ENCODE peak calls at places on chromosome 22, in four cellular contexts. U is stomach, N is K562, E is right lobe of liver. B is an unnamed sample.
A peak's percentile ranks its signal among the peaks of the same experiment; 100 is the strongest.

GRCh38 chr22:44752285-44753188 is at the start of gene ARHGAP8:
- DNase-seq in U (peak; percentile 60), N (peak; percentile 80), E (no peak), B (peak; percentile 82)

GRCh38 chr22:41772645-41773044 is 27.8 kb upstream of the CCDC134 start:
- DNase-seq in U (no peak), N (no peak), E (no peak), B (no peak)

GRCh38 chr22:24977370-24978230 is 25.1 kb downstream of the KIAA1671 start:
- DNase-seq in U (no peak), N (no peak), E (peak; percentile 58), B (peak; percentile 26)

GRCh38 chr22:41642711-41643110 is 21.6 kb downstream of the XRCC6 start:
- DNase-seq in U (no peak), N (no peak), E (no peak), B (no peak)

GRCh38 chr22:49462291-49462690 is 365.4 kb downstream of the BRD1 start:
- DNase-seq in U (no peak), N (no peak), E (no peak), B (no peak)

GRCh38 chr22:41603873-41604332 is 14.3 kb upstream of the PMM1 start:
- DNase-seq in U (no peak), N (peak; percentile 52), E (no peak), B (no peak)

GRCh38 chr22:45263790-45264269 is 20.9 kb upstream of the UPK3A start:
- DNase-seq in U (peak; percentile 78), N (peak; percentile 58), E (peak; percentile 86), B (peak; percentile 76)

GRCh38 chr22:44823806-44824205 is 71.4 kb downstream of the ARHGAP8 start:
- DNase-seq in U (no peak), N (no peak), E (no peak), B (no peak)

GRCh38 chr22:44721206-44721605 is 19.2 kb downstream of the PRR5 start:
- DNase-seq in U (no peak), N (no peak), E (no peak), B (no peak)

GRCh38 chr22:48953103-48953720 is 874.5 kb downstream of the BRD1 start:
- DNase-seq in U (no peak), N (no peak), E (no peak), B (no peak)

GRCh38 chr22:40721266-40721665 is 42.0 kb downstream of the MCHR1 start:
- DNase-seq in U (no peak), N (no peak), E (no peak), B (no peak)

GRCh38 chr22:16695261-16695660 is 102.7 kb upstream of the CCT8L2 start:
- DNase-seq in U (no peak), N (no peak), E (no peak), B (no peak)

GRCh38 chr22:31142285-31142684 is 2.0 kb upstream of the PLA2G3 start:
- DNase-seq in U (no peak), N (no peak), E (no peak), B (no peak)

GRCh38 chr22:19169002-19169946 is 9.3 kb downstream of the SLC25A1 start:
- DNase-seq in U (no peak), N (peak; percentile 89), E (no peak), B (no peak)

GRCh38 chr22:39204216-39204615 is 40.6 kb downstream of the PDGFB start:
- DNase-seq in U (no peak), N (peak; percentile 2), E (no peak), B (no peak)

GRCh38 chr22:47457021-47457420 is 694.6 kb downstream of the TBC1D22A start:
- DNase-seq in U (no peak), N (no peak), E (no peak), B (no peak)
- H3K9me3 ChIP-seq in U (peaks cover 21% of the 10 kb centered on the region), N (no peaks in the 10 kb centered on the region), E (no peaks in the 10 kb centered on the region), B (no peaks in the 10 kb centered on the region)

GRCh38 chr22:23187201-23187600 is 6.9 kb downstream of the BCR start:
- DNase-seq in U (no peak), N (peak; percentile 94), E (no peak), B (no peak)

GRCh38 chr22:23184100-23184763 is 3.9 kb downstream of the BCR start:
- DNase-seq in U (no peak), N (peak; percentile 63), E (no peak), B (no peak)

GRCh38 chr22:23190526-23190925 is 10.2 kb downstream of the BCR start:
- DNase-seq in U (no peak), N (no peak), E (no peak), B (no peak)

GRCh38 chr22:23184764-23185113 is 4.4 kb downstream of the BCR start:
- DNase-seq in U (no peak), N (no peak), E (no peak), B (no peak)

DNA sequence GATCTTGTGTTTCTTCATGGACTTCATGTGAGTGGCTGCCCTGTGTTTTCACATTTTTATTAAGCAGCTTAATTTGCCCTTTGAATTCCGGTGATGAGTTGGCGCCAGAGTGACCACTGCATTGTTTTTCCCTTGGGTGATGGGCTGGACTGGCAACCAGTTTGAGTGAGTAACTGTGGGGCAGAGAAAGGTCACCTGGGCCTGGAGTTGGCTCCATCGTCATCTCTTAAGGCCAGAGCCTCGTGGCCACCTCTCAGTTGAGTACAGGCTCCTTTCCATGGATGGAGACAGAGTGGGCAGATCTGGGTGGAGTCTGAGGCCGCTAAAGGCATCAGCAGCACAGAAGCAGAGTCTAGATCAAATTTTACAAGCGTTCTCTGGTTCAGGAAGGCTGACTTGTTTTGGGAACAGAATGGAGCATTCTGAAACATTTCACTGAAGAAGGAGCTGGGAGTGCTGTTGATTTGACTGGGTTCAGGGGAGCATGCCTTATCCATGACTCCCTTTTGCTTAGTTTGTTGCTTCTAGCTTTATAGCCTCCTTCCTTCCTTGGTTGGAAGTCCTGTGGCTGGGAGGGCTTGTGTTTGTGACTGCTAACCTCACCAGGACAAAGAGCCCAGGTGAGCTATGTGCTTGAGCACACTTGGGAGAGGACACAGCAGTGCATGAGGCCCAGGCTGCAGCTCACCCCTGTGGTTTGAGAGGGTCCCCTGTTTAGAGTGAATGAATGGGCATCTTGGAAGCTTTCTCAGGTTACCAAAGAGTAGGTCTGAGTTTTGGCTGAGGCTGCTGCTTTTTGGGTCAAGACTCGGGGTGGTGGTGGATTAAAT is 7.8 kb downstream of the BCR start:
- DNase-seq in U (no peak), N (no peak), E (no peak), B (no peak)
- H3K4me1 ChIP-seq in U (peaks cover 69% of the 10 kb centered on the region), N (peaks cover 38% of the 10 kb centered on the region), E (peaks cover 11% of the 10 kb centered on the region), B (peaks cover 19% of the 10 kb centered on the region)

GRCh38 chr22:47398921-47399790 is 636.7 kb downstream of the TBC1D22A start:
- DNase-seq in U (no peak), N (no peak), E (no peak), B (no peak)

GRCh38 chr22:47396105-47396504 is 633.7 kb downstream of the TBC1D22A start:
- DNase-seq in U (no peak), N (no peak), E (no peak), B (no peak)

GRCh38 chr22:47398491-47398890 is 636.0 kb downstream of the TBC1D22A start:
- DNase-seq in U (no peak), N (no peak), E (no peak), B (no peak)

GRCh38 chr22:47396515-47396914 is 634.1 kb downstream of the TBC1D22A start:
- DNase-seq in U (no peak), N (no peak), E (no peak), B (no peak)

GRCh38 chr22:47397673-47398072 is 635.2 kb downstream of the TBC1D22A start:
- DNase-seq in U (no peak), N (no peak), E (no peak), B (no peak)
- H3K9me3 ChIP-seq in U (no peaks in the 10 kb centered on the region), N (no peaks in the 10 kb centered on the region), E (no peaks in the 10 kb centered on the region), B (no peaks in the 10 kb centered on the region)

GRCh38 chr22:47165338-47165931 is 403.0 kb downstream of the TBC1D22A start:
- DNase-seq in U (no peak), N (no peak), E (no peak), B (peak; percentile 48)

GRCh38 chr22:47165998-47166397 is 403.5 kb downstream of the TBC1D22A start:
- DNase-seq in U (no peak), N (no peak), E (no peak), B (no peak)

GRCh38 chr22:47168441-47168840 is 406.0 kb downstream of the TBC1D22A start:
- DNase-seq in U (peak; percentile 15), N (no peak), E (peak; percentile 8), B (peak; percentile 4)

GRCh38 chr22:47166446-47167016 is 404.1 kb downstream of the TBC1D22A start:
- DNase-seq in U (no peak), N (no peak), E (no peak), B (no peak)

DNA sequence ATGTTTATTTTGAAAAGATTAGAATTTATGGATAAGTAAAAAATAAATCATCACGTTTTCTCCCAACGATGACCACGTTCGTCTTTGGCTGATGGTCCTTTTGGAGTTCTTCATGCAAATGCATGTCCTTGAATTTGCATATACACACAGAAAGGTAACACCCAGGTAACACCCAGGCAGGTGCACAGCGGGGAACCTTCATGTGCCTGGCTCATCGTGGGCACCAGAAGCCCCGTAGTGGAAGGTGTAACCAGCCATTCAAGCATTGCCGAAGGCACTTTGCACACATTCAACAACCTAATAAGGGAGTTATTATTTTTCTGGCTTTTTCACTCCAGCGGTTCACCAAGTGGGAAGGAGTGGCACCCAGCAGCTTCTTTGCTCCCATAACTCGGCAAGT is 404.6 kb downstream of the TBC1D22A start:
- DNase-seq in U (no peak), N (no peak), E (no peak), B (no peak)
- H3K4me1 ChIP-seq in U (no peaks in the 10 kb centered on the region), N (no peaks in the 10 kb centered on the region), E (no peaks in the 10 kb centered on the region), B (no peaks in the 10 kb centered on the region)

GRCh38 chr22:30062934-30063333 is 17.3 kb upstream of the HORMAD2 start:
- DNase-seq in U (no peak), N (no peak), E (no peak), B (no peak)

GRCh38 chr22:30064172-30064571 is 16.1 kb upstream of the HORMAD2 start:
- DNase-seq in U (no peak), N (no peak), E (no peak), B (no peak)

GRCh38 chr22:30057375-30057774 is 22.9 kb upstream of the HORMAD2 start:
- DNase-seq in U (no peak), N (no peak), E (no peak), B (no peak)

GRCh38 chr22:30062256-30062655 is 18.0 kb upstream of the HORMAD2 start:
- DNase-seq in U (no peak), N (no peak), E (no peak), B (no peak)
- H3K9me3 ChIP-seq in U (peaks cover 24% of the 10 kb centered on the region), N (no peaks in the 10 kb centered on the region), E (no peaks in the 10 kb centered on the region), B (no peaks in the 10 kb centered on the region)

DNA sequence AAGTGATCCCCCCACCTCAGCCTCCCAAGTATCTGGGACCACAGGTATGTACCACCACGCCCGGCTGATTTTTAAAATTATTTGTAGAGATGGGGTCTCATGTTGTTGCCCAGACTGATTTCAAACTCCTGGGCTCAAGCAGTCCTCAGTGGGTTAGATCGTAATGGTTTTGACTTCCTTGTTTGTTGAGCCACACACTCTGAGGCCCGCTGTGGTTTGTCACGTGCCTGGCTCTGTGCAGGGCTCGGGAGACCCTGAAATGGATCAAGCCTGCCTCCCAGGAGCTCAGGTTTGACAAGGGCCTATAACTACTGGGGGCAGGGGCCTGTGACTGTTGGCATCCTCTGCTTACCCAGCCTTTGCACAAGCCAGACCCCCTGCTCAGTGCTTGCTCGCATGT is 68.1 kb downstream of the MPPED1 start:
- DNase-seq in U (no peak), N (no peak), E (no peak), B (no peak)
- H3K4me1 ChIP-seq in U (no peaks in the 10 kb centered on the region), N (no peaks in the 10 kb centered on the region), E (no peaks in the 10 kb centered on the region), B (no peaks in the 10 kb centered on the region)

B was measured in pancreas.